ENCODE peak calls at places on chromosomes 12 and 14, in seven cellular contexts. N is mammary epithelial cell, Y is astrocyte, W is neural progenitor cell, O is HepG2, I is fibroblast of lung, T is GM23248. B is an unnamed sample. For H3K9me3, the result is how much of the 10 kb centered on the place peaks cover.

GRCh38 chr14:77071938-77072388 is 26.1 kb upstream of the CIPC start:
- DNase-seq in N (peak), T (peak), Y (peak), W (no peak), I (peak), O (no peak), B (no peak)

GRCh38 chr12:34393821-34394150 is 371.5 kb downstream of the ALG10 start:
- DNase-seq in W (no peak), T (no peak), Y (no peak), N (no peak), O (no peak), I (no peak), B (no peak)

GRCh38 chr12:69676257-69677012 is 22.7 kb downstream of the BEST3 start:
- DNase-seq in W (no peak), N (no peak), I (no peak), T (peak), Y (no peak), O (no peak), B (no peak)

GRCh38 chr14:100534528-100535286 is 52.5 kb downstream of the BEGAIN start:
- DNase-seq in T (no peak), N (no peak), Y (no peak), O (no peak), I (no peak), W (peak), B (no peak)

GRCh38 chr12:110754101-110754793 is 11.6 kb upstream of the PPP1CC start:
- DNase-seq in I (no peak), N (no peak), Y (no peak), T (peak), O (no peak), W (no peak), B (no peak)

GRCh38 chr14:69132513-69133181 is 20.3 kb downstream of the DCAF5 start:
- DNase-seq in O (no peak), T (peak), N (no peak), Y (peak), W (no peak), I (no peak), B (no peak)

GRCh38 chr12:107917912-107918800 is 143.7 kb downstream of the ASCL4 start:
- DNase-seq in O (peak), T (peak), N (peak), I (peak), W (peak), Y (peak), B (peak)

GRCh38 chr14:54364555-54365415 is 32.0 kb upstream of the CDKN3 start:
- DNase-seq in Y (peak), T (peak), O (peak), W (no peak), N (peak), I (peak), B (peak)

GRCh38 chr14:21026251-21026987 is 1.6 kb upstream of the NDRG2 start:
- DNase-seq in O (no peak), N (no peak), I (no peak), W (no peak), Y (no peak), T (no peak), B (no peak)

GRCh38 chr12:79624378-79624777 is 66.4 kb downstream of the PAWR start:
- DNase-seq in I (peak), N (no peak), Y (peak), W (no peak), T (no peak), O (no peak), B (no peak)

GRCh38 chr14:96583605-96584041 is 81.4 kb downstream of the PAPOLA start:
- DNase-seq in Y (no peak), T (no peak), W (no peak), N (no peak), O (no peak), I (no peak), B (no peak)

GRCh38 chr14:75711796-75712211 is 50.8 kb downstream of the TTLL5 start:
- DNase-seq in N (peak), T (peak), Y (peak), W (peak), I (peak), O (peak), B (peak)

GRCh38 chr14:55434805-55435174 is 5.6 kb downstream of the TBPL2 start:
- DNase-seq in W (no peak), Y (no peak), I (no peak), N (no peak), O (peak), T (no peak), B (no peak)

GRCh38 chr12:120720234-120720968 is 5.2 kb upstream of the ACADS start:
- DNase-seq in W (no peak), Y (peak), T (peak), O (no peak), I (peak), N (peak), B (no peak)

GRCh38 chr14:29896354-29896768 is 31.3 kb downstream of the PRKD1 start:
- DNase-seq in I (no peak), W (no peak), O (peak), N (no peak), Y (no peak), T (no peak), B (no peak)

GRCh38 chr14:69694730-69695663 is 71.9 kb upstream of the SRSF5 start:
- DNase-seq in I (no peak), Y (peak), O (no peak), W (no peak), N (peak), T (peak), B (no peak)

GRCh38 chr14:95480887-95481226 is 35.6 kb downstream of the SYNE3 start:
- DNase-seq in W (no peak), O (no peak), I (no peak), Y (no peak), N (no peak), T (no peak), B (no peak)

GRCh38 chr12:53564276-53564675 is 57.0 kb upstream of the NPFF start:
- DNase-seq in I (no peak), Y (peak), W (no peak), T (no peak), O (no peak), N (no peak), B (no peak)

GRCh38 chr12:48788852-48789775 is at the start of gene ADCY6:
- DNase-seq in I (peak), W (peak), N (peak), O (peak), T (peak), Y (peak), B (peak)

GRCh38 chr14:89000007-89000942 is 175.8 kb downstream of the TTC8 start:
- DNase-seq in I (peak), O (peak), T (peak), Y (peak), N (peak), W (peak), B (peak)

GRCh38 chr12:117453961-117454360 is 92.5 kb upstream of the NOS1 start:
- DNase-seq in I (no peak), O (no peak), W (no peak), N (no peak), Y (no peak), T (no peak), B (no peak)

GRCh38 chr12:117457189-117457588 is 95.8 kb upstream of the NOS1 start:
- DNase-seq in T (no peak), N (no peak), O (no peak), Y (no peak), I (no peak), W (no peak), B (no peak)

GRCh38 chr12:117461732-117462131 is 100.3 kb upstream of the NOS1 start:
- DNase-seq in W (no peak), N (no peak), Y (no peak), T (no peak), O (no peak), I (no peak), B (no peak)

GRCh38 chr12:117456076-117456475 is 94.7 kb upstream of the NOS1 start:
- DNase-seq in W (no peak), O (no peak), Y (no peak), N (no peak), T (no peak), I (no peak), B (no peak)

GRCh38 chr12:117459229-117459628 is 97.8 kb upstream of the NOS1 start:
- DNase-seq in O (no peak), T (no peak), I (no peak), Y (no peak), N (no peak), W (no peak), B (no peak)
- TF ChIP-seq EZH2 in O (no peak), T (no peak), I (no peak), Y (no peak), N (no peak), W (no peak), B (no peak)

GRCh38 chr14:93520053-93520607 is 89.4 kb downstream of the UNC79 start:
- DNase-seq in O (no peak), Y (no peak), T (peak), N (no peak), I (no peak), W (no peak), B (no peak)
- H3K9me3 ChIP-seq in O (under half), Y (under half), T (under half), N (under half), I (under half), W (under half), B (under half)

DNA sequence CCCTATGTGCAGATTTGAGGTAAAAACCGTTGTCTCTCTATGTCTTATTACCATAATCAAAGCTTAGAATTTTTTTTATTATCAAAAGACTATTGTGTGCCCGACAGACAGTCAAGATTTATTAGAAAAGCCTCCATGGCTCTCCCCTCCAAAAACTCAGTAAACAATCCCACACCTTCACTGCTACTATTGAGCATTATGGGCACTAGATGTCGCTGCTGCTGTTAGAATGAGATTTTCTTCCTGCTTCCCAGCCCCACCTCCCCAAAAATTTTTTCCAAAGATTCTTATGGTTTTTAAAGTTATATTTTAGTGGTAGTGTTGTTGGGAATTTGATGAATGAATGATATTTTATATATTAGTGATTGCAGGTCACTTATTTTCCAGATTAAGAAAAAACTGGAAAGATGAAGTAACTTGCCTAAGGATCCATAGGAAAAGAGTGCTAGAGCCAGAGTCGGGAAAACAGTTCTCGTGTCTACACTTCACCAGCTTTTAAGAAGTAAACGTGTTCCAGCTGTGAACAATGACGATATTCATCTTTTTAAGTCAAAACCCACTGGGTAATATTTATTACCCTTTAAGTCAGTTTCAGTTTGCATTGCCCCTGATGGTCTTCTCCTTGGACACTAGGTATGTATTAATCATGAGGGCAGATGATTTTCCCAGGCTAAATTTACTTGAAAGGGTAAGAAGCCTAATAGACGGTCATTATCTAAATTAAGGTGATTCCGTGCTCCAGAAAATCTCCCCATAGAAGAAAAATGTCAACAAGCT is 12.2 kb upstream of the FOXG1 start:
- DNase-seq in I (peak), O (peak), N (peak), W (peak), T (peak), Y (no peak), B (peak)
- TF ChIP-seq EZH2 in I (no peak), O (no peak), N (no peak), W (no peak), T (no peak), Y (no peak), B (no peak)

DNA sequence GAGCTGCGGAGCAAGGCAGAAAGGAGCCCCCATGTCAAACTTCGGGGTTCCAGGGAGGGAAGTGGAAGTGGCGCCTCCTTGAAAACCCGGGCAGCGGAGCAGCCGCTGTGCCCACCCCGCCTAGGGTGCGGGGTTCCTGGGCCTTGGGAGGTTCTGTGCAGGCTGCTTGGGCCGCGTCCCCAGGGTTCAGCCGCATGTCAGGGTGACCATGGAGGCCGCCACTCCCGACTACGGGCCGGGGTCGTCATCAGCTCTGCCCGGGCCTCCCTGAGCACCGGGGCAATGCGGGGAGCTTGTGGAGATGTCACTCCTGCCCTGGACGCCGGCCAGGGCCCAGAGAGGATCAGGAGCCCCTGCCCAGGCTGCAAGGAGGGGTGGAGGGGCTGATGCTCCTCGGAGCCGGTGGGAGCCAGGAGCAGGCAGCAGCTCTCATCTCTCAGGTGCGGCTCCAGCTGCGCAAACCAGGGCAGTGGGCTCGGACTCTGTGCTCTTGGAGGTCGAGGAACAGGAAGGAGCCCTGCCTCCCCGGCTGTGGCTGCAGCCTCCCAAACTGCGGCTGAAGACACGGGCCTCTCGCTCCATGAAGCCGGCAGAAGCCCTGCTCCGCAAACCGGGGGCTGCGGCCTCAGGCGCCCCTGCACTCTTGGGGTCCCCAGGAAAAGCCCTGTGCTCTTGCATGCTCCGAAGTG is 1286.5 kb downstream of the TMEM121 start:
- DNase-seq in W (no peak), Y (no peak), N (no peak), T (no peak), I (no peak), O (no peak), B (no peak)
- H3K9me3 ChIP-seq in W (under half), Y (under half), N (under half), T (under half), I (under half), O (under half), B (under half)

DNA sequence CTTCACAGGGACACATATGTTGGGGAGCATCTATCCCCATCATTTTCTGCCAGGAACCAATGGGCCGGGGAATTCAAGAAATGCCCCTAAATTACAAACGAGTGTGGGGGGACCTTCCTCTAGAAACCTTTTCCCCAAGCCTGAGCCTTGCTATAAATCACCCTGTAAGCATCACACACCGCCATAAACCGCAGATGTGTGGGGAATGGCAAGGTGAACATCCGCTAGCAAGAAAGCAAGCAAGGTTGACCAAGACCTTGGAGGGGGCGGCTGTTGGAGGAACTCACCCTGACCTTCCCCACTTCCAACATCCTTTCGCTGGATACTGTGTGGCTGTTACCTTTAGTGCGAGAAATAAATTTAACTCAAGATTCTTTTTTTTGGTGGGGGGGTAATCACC is 693.3 kb upstream of the TBX3 start:
- DNase-seq in W (no peak), Y (no peak), I (no peak), O (no peak), T (no peak), N (no peak), B (no peak)
- TF ChIP-seq EZH2 in W (no peak), Y (no peak), I (no peak), O (no peak), T (no peak), N (no peak), B (no peak)

GRCh38 chr14:105891221-105891602 is 364.8 kb downstream of the TMEM121 start:
- DNase-seq in O (no peak), W (no peak), Y (no peak), T (no peak), N (no peak), I (no peak), B (no peak)
- H3K9me3 ChIP-seq in O (under half), W (under half), Y (under half), T (under half), N (under half), I (under half), B (under half)

DNA sequence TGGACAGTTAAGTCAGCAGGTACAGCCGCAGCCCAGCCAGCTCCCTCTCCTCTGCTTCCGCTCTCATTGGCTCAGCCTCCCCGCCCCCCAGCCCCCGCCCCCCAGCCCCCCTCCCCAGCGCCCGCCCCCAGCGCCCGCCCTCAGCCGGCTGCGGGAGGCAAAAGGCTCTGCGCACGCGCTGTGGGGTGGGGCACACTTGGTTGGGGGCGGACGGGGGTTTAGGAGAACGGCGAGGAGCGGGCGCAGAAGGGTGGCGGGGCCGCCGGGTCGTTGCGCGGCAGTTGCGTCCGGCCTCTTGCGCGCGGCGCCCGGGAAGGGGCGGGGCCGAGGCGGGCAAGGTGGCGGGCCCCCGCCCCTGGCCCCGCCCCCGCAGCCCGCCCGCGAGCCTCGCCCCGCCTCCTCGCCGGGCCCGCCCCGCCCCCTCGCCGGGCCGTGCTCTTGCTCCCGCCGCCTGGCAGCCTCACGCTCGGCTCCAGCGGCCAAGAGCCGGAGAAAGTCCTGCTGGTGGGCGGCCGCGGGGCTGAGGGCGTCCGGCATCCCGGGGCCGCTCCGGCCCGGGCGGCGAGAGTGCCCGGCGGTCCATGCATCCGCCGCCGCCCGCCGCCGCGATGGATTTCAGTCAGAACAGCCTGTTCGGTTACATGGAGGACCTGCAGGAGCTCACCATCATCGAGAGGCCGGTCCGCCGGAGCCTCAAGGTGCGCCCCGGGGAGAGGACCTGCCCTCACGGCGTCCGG is at the start of gene PPP4R4:
- DNase-seq in Y (peak), W (peak), O (peak), N (peak), I (peak), T (peak), B (peak)
- TF ChIP-seq EZH2 in Y (no peak), W (no peak), O (no peak), N (no peak), I (no peak), T (no peak), B (no peak)